ENCODE peak calls at places on chromosome 12, in four cellular contexts. U is H1, O is IMR-90, J is mesendoderm. B is an unnamed sample.

GRCh38 chr12:120199025-120199424 is 1.9 kb downstream of the RPLP0 start:
- DNase-seq in U (no peak), O (no peak), J (no peak), B (no peak)

GRCh38 chr12:7638764-7639570 is 26.7 kb downstream of the APOBEC1 start:
- DNase-seq in U (peak), O (peak), J (peak), B (peak)

GRCh38 chr12:107530706-107531105 is 154.9 kb upstream of the PWP1 start:
- DNase-seq in U (no peak), O (no peak), J (no peak), B (no peak)

GRCh38 chr12:26867084-26867483 is 34.1 kb upstream of the ITPR2 start:
- DNase-seq in U (no peak), O (no peak), J (no peak), B (no peak)

GRCh38 chr12:53868516-53868986 is 70.1 kb upstream of the HOXC13 start:
- DNase-seq in U (no peak), O (no peak), J (peak), B (no peak)

GRCh38 chr12:113467514-113468364 is 3.9 kb downstream of the LHX5 start:
- DNase-seq in U (peak), O (no peak), J (no peak), B (peak)

GRCh38 chr12:76329163-76329562 is 19.1 kb downstream of the BBS10 start:
- DNase-seq in U (no peak), O (peak), J (peak), B (no peak)

GRCh38 chr12:89960011-89960507 is 251.4 kb upstream of the ATP2B1 start:
- DNase-seq in U (no peak), O (peak), J (no peak), B (no peak)

GRCh38 chr12:8499616-8500015 is 13.7 kb upstream of the CLEC4D start:
- DNase-seq in U (no peak), O (no peak), J (peak), B (no peak)

GRCh38 chr12:108691995-108692808 is 39.1 kb downstream of the CORO1C start:
- DNase-seq in U (no peak), O (peak), J (peak), B (no peak)

GRCh38 chr12:100450726-100451125 is 22.9 kb upstream of the NR1H4 start:
- DNase-seq in U (no peak), O (no peak), J (no peak), B (no peak)

GRCh38 chr12:119695034-119695433 is 27.1 kb downstream of the PRKAB1 start:
- DNase-seq in U (peak), O (no peak), J (peak), B (peak)

GRCh38 chr12:123533672-123534643 is at the start of gene RILPL1:
- DNase-seq in U (peak), O (peak), J (peak), B (peak)

GRCh38 chr12:99138397-99138796 is 493.3 kb downstream of the APAF1 start:
- DNase-seq in U (no peak), O (no peak), J (no peak), B (no peak)

GRCh38 chr12:47785036-47785886 is 12.2 kb downstream of the SLC48A1 start:
- DNase-seq in U (no peak), O (no peak), J (no peak), B (no peak)

GRCh38 chr12:93591137-93591868 is 18.8 kb downstream of the SOCS2 start:
- DNase-seq in U (no peak), O (peak), J (peak), B (peak)

GRCh38 chr12:57620245-57620935 is 9.2 kb downstream of the ARHGEF25 start:
- DNase-seq in U (peak), O (no peak), J (no peak), B (no peak)

GRCh38 chr12:26939192-26939832 is 1.0 kb downstream of the FGFR1OP2 start:
- DNase-seq in U (no peak), O (peak), J (no peak), B (no peak)

GRCh38 chr12:69708649-69709048 is 9.5 kb upstream of the BEST3 start:
- DNase-seq in U (no peak), O (no peak), J (no peak), B (no peak)

GRCh38 chr12:5383961-5384360 is 47.9 kb upstream of the NTF3 start:
- DNase-seq in U (no peak), O (no peak), J (no peak), B (no peak)

GRCh38 chr12:119178544-119179334 is at the start of gene HSPB8:
- DNase-seq in U (peak), O (peak), J (peak), B (peak)

GRCh38 chr12:1758887-1759286 is 61.5 kb upstream of the LRTM2 start:
- DNase-seq in U (no peak), O (peak), J (no peak), B (no peak)

GRCh38 chr12:47095446-47096236 is 15.9 kb upstream of the AMIGO2 start:
- DNase-seq in U (no peak), O (peak), J (no peak), B (no peak)

GRCh38 chr12:62252576-62252975 is 7.6 kb upstream of the USP15 start:
- DNase-seq in U (no peak), O (peak), J (no peak), B (no peak)

GRCh38 chr12:117343849-117344248 is 17.6 kb downstream of the NOS1 start:
- DNase-seq in U (no peak), O (no peak), J (no peak), B (no peak)
- H3K56ac ChIP-seq in U (no peak), O (no peak), J (no peak), B (no peak)

DNA sequence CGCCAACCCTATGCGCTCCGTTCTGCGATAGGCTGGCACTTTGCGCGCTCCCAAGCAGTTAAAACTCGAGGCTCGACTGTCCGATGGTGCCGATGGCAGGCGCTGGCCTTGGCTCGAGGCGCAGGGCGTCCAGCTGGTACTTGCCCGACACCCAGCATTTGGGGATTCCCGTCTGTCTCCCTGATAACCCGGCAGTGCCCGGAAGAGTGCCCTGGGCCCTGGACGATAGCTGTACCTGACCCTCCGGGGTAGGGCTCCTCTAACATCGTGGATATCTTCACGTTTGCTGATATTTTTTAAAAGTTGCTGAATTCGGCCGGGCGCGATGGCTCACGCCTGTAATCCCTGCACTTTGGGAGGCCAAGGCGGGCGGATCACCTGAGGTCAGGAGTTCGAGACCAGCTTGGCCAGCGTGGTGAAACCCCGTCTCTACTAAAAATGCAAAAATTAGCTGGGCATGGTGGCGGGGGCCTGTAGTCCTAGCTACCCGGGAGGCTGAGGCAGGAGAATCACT is 908 bp upstream of the WIF1 start:
- DNase-seq in U (no peak), O (no peak), J (no peak), B (no peak)
- H3K4me2 ChIP-seq in U (peak), O (no peak), J (no peak), B (peak)

GRCh38 chr12:52781399-52782082 is 4.4 kb upstream of the KRT76 start:
- DNase-seq in U (no peak), O (no peak), J (no peak), B (no peak)

GRCh38 chr12:52787324-52787996 is 8.5 kb downstream of the KRT3 start:
- DNase-seq in U (no peak), O (no peak), J (no peak), B (no peak)

GRCh38 chr12:52783563-52784316 is 6.6 kb upstream of the KRT76 start:
- DNase-seq in U (no peak), O (no peak), J (no peak), B (no peak)

GRCh38 chr12:52782502-52782901 is 5.4 kb upstream of the KRT76 start:
- DNase-seq in U (no peak), O (no peak), J (no peak), B (no peak)

GRCh38 chr12:52784909-52785308 is 7.8 kb upstream of the KRT76 start:
- DNase-seq in U (no peak), O (no peak), J (no peak), B (no peak)
- H3K56ac ChIP-seq in U (no peak), O (no peak), J (no peak), B (no peak)

GRCh38 chr12:104494137-104494815 is 37.5 kb downstream of the CHST11 start:
- DNase-seq in U (no peak), O (no peak), J (no peak), B (no peak)
- H3K4me2 ChIP-seq in U (no peak), O (no peak), J (no peak), B (no peak)

DNA sequence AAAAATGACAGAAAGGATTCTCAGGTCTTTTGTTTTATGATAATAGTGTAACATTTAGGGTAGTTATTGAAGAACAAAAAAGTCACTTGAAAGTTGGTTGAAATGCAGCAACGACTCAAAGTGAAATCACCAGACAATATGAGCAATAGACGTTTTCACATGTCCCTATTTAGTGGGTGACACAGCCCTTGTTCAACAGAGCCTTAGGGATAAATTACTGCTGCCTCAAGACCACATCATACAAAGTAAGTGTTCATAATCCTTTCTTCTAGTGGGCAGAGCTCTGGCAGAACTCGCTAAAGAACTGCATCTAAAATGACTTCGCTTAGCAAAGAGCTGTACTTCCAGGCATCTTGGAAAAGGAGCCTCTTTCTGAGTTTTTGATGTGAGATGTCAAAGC is 128.5 kb upstream of the LMNTD1 start:
- DNase-seq in U (no peak), O (peak), J (no peak), B (no peak)
- H3K56ac ChIP-seq in U (no peak), O (no peak), J (no peak), B (no peak)

GRCh38 chr12:67927231-67927630 is 62.0 kb upstream of the IFNG-AS1 start:
- DNase-seq in U (no peak), O (no peak), J (no peak), B (no peak)
- H3K4me2 ChIP-seq in U (no peak), O (no peak), J (no peak), B (no peak)

B was measured in H9.